ENCODE peak calls at places on chromosomes 1 and 21, in seven cellular contexts. One of them, this sample, is unnamed.

GRCh38 chr1:230426246-230427101 is at the start of gene PGBD5:
- DNase-seq in K562: peak; percentile 99
- DNase-seq in mammary epithelial cell: peak; percentile 61
- DNase-seq in fibroblast of lung: peak; percentile 48
- DNase-seq in H1: peak; percentile 97
- DNase-seq in GM23248: peak; percentile 74
- DNase-seq in DND-41: peak; percentile 72
- DNase-seq in this sample: no peak

GRCh38 chr21:44911384-44912157 is 9.1 kb downstream of the ITGB2 start:
- DNase-seq in K562: peak; percentile 75
- DNase-seq in mammary epithelial cell: peak; percentile 69
- DNase-seq in fibroblast of lung: no peak
- DNase-seq in H1: no peak
- DNase-seq in GM23248: no peak
- DNase-seq in DND-41: peak; percentile 74
- DNase-seq in this sample: no peak

GRCh38 chr1:207883104-207883651 is 27.7 kb downstream of the CD34 start:
- DNase-seq in K562: no peak
- DNase-seq in mammary epithelial cell: no peak
- DNase-seq in fibroblast of lung: no peak
- DNase-seq in H1: no peak
- DNase-seq in GM23248: no peak
- DNase-seq in DND-41: no peak
- DNase-seq in this sample: no peak

GRCh38 chr21:32278068-32278467 is 781 bp downstream of the MIS18A start:
- DNase-seq in K562: no peak
- DNase-seq in mammary epithelial cell: no peak
- DNase-seq in fibroblast of lung: no peak
- DNase-seq in H1: no peak
- DNase-seq in GM23248: peak; percentile 51
- DNase-seq in DND-41: peak; percentile 19
- DNase-seq in this sample: no peak

GRCh38 chr1:219988387-219988786 is 57.9 kb downstream of the EPRS1 start:
- DNase-seq in K562: no peak
- DNase-seq in mammary epithelial cell: no peak
- DNase-seq in fibroblast of lung: no peak
- DNase-seq in H1: no peak
- DNase-seq in GM23248: no peak
- DNase-seq in DND-41: no peak
- DNase-seq in this sample: no peak

GRCh38 chr21:42581676-42582371 is 68.2 kb downstream of the SLC37A1 start:
- DNase-seq in K562: no peak
- DNase-seq in mammary epithelial cell: no peak
- DNase-seq in fibroblast of lung: no peak
- DNase-seq in H1: no peak
- DNase-seq in GM23248: no peak
- DNase-seq in DND-41: no peak
- DNase-seq in this sample: no peak

GRCh38 chr1:174040387-174040786 is 18.2 kb upstream of the RC3H1 start:
- DNase-seq in K562: no peak
- DNase-seq in mammary epithelial cell: peak; percentile 89
- DNase-seq in fibroblast of lung: peak; percentile 78
- DNase-seq in H1: no peak
- DNase-seq in GM23248: peak; percentile 94
- DNase-seq in DND-41: no peak
- DNase-seq in this sample: no peak

GRCh38 chr21:42666918-42667317 is 13.5 kb downstream of the PDE9A start:
- DNase-seq in K562: no peak
- DNase-seq in mammary epithelial cell: no peak
- DNase-seq in fibroblast of lung: no peak
- DNase-seq in H1: no peak
- DNase-seq in GM23248: no peak
- DNase-seq in DND-41: no peak
- DNase-seq in this sample: no peak

GRCh38 chr1:3650248-3651010 is 526 bp upstream of the WRAP73 start:
- DNase-seq in K562: no peak
- DNase-seq in mammary epithelial cell: no peak
- DNase-seq in fibroblast of lung: no peak
- DNase-seq in H1: no peak
- DNase-seq in GM23248: no peak
- DNase-seq in DND-41: no peak
- DNase-seq in this sample: peak; percentile 1

GRCh38 chr1:119327436-119328155 is 41.0 kb upstream of the HAO2 start:
- DNase-seq in K562: no peak
- DNase-seq in mammary epithelial cell: no peak
- DNase-seq in fibroblast of lung: peak; percentile 17
- DNase-seq in H1: peak; percentile 81
- DNase-seq in GM23248: peak; percentile 61
- DNase-seq in DND-41: no peak
- DNase-seq in this sample: no peak

GRCh38 chr1:240732390-240732789 is 120.4 kb upstream of the GREM2 start:
- DNase-seq in K562: peak; percentile 41
- DNase-seq in mammary epithelial cell: peak; percentile 8
- DNase-seq in fibroblast of lung: peak; percentile 77
- DNase-seq in H1: no peak
- DNase-seq in GM23248: peak; percentile 79
- DNase-seq in DND-41: no peak
- DNase-seq in this sample: peak; percentile 24

GRCh38 chr1:165580931-165581871 is 37.4 kb downstream of the LRRC52 start:
- DNase-seq in K562: no peak
- DNase-seq in mammary epithelial cell: peak; percentile 65
- DNase-seq in fibroblast of lung: no peak
- DNase-seq in H1: no peak
- DNase-seq in GM23248: peak; percentile 51
- DNase-seq in DND-41: no peak
- DNase-seq in this sample: no peak

GRCh38 chr1:84000954-84001495 is 2.1 kb upstream of the TTLL7 start:
- DNase-seq in K562: no peak
- DNase-seq in mammary epithelial cell: no peak
- DNase-seq in fibroblast of lung: no peak
- DNase-seq in H1: no peak
- DNase-seq in GM23248: no peak
- DNase-seq in DND-41: no peak
- DNase-seq in this sample: no peak

GRCh38 chr1:3543076-3544049 is 67.9 kb downstream of the MEGF6 start:
- DNase-seq in K562: no peak
- DNase-seq in mammary epithelial cell: peak; percentile 55
- DNase-seq in fibroblast of lung: peak; percentile 74
- DNase-seq in H1: peak; percentile 71
- DNase-seq in GM23248: peak; percentile 96
- DNase-seq in DND-41: no peak
- DNase-seq in this sample: no peak

GRCh38 chr1:57422271-57423134 is 1.4 kb downstream of the DAB1 start:
- DNase-seq in K562: no peak
- DNase-seq in mammary epithelial cell: no peak
- DNase-seq in fibroblast of lung: peak; percentile 35
- DNase-seq in H1: peak; percentile 70
- DNase-seq in GM23248: peak; percentile 40
- DNase-seq in DND-41: no peak
- DNase-seq in this sample: no peak
- TF ChIP-seq EZH2 in K562: no peak
- TF ChIP-seq EZH2 in mammary epithelial cell: peak; percentile 94
- TF ChIP-seq EZH2 in fibroblast of lung: peak; percentile 51
- TF ChIP-seq EZH2 in H1: no peak
- TF ChIP-seq EZH2 in GM23248: peak; percentile 17
- TF ChIP-seq EZH2 in DND-41: no peak
- TF ChIP-seq EZH2 in this sample: no peak

DNA sequence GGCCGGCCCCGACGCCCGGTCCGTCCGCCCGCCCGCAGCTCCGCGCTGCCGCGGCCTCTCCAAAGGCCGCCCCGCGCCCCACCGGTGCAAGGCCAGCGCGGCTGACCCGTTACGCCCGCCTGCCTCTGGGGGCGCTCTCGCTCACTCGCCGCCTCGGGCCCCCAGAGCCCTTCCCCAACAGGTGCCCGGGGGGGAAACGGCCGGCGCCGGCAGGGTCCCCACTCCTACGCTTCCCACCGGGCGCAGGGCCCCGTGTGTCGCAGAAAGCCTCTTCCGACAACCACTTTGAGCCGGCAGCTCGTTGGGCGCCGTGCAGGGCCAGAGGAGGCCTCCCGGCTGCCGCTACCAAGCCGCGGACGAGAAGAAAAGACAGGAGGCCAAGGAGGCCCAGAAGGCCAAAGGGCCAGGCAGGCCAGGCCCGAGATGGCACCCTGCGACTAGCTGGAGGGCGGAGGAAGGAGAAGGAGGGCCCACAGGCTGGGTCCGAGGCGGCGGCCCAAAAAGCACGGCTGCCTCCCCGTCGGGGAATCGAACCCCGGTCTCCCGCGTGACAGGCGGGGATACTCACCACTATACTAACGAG is 64.9 kb upstream of the FCGR2A start:
- DNase-seq in K562: peak; percentile 82
- DNase-seq in mammary epithelial cell: peak; percentile 76
- DNase-seq in fibroblast of lung: peak; percentile 51
- DNase-seq in H1: peak; percentile 85
- DNase-seq in GM23248: peak; percentile 73
- DNase-seq in DND-41: no peak
- DNase-seq in this sample: no peak
- H3K9ac ChIP-seq in K562: peak overlapping the region; percentile 92
- H3K9ac ChIP-seq in mammary epithelial cell: no peak overlapping the region
- H3K9ac ChIP-seq in fibroblast of lung: peak overlapping the region; percentile 30
- H3K9ac ChIP-seq in H1: peak overlapping the region; percentile 31
- H3K9ac ChIP-seq in GM23248: no peak overlapping the region
- H3K9ac ChIP-seq in DND-41: no peak overlapping the region
- H3K9ac ChIP-seq in this sample: peak overlapping the region; percentile 84

GRCh38 chr21:43812139-43812821 is 22.9 kb downstream of the RRP1 start:
- DNase-seq in K562: no peak
- DNase-seq in mammary epithelial cell: peak; percentile 82
- DNase-seq in fibroblast of lung: no peak
- DNase-seq in H1: no peak
- DNase-seq in GM23248: no peak
- DNase-seq in DND-41: no peak
- DNase-seq in this sample: no peak
- H3K4me3 ChIP-seq in K562: no peak overlapping the region
- H3K4me3 ChIP-seq in mammary epithelial cell: peak overlapping the region; percentile 31
- H3K4me3 ChIP-seq in fibroblast of lung: no peak overlapping the region
- H3K4me3 ChIP-seq in H1: no peak overlapping the region
- H3K4me3 ChIP-seq in GM23248: no peak overlapping the region
- H3K4me3 ChIP-seq in DND-41: no peak overlapping the region
- H3K4me3 ChIP-seq in this sample: no peak overlapping the region

DNA sequence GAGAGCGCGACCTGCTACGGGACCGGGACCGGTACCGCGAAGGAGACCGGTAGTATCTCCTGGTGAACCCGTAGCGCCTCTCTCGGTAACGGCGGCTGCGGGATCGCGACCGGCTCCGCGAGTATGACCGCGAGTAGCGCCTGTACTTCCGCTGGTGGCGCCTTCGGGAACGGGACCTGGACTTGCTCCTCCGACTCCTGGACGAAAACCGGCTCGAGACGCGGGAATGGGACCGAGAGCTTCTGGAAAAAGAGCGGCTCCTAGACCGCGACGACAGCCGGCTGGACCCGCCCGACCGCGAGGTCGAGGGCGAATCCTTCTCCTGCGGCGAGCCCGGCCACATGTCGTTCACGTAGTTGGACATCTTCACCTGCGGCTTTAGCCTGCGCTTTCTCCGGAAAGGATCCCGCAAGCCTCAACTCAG is 642 bp downstream of the RSRP1 start:
- DNase-seq in K562: peak; percentile 29
- DNase-seq in mammary epithelial cell: no peak
- DNase-seq in fibroblast of lung: no peak
- DNase-seq in H1: peak; percentile 78
- DNase-seq in GM23248: peak; percentile 50
- DNase-seq in DND-41: peak; percentile 42
- DNase-seq in this sample: no peak
- TF ChIP-seq EZH2 in K562: no peak
- TF ChIP-seq EZH2 in mammary epithelial cell: no peak
- TF ChIP-seq EZH2 in fibroblast of lung: no peak
- TF ChIP-seq EZH2 in H1: no peak
- TF ChIP-seq EZH2 in GM23248: no peak
- TF ChIP-seq EZH2 in DND-41: no peak
- TF ChIP-seq EZH2 in this sample: no peak

DNA sequence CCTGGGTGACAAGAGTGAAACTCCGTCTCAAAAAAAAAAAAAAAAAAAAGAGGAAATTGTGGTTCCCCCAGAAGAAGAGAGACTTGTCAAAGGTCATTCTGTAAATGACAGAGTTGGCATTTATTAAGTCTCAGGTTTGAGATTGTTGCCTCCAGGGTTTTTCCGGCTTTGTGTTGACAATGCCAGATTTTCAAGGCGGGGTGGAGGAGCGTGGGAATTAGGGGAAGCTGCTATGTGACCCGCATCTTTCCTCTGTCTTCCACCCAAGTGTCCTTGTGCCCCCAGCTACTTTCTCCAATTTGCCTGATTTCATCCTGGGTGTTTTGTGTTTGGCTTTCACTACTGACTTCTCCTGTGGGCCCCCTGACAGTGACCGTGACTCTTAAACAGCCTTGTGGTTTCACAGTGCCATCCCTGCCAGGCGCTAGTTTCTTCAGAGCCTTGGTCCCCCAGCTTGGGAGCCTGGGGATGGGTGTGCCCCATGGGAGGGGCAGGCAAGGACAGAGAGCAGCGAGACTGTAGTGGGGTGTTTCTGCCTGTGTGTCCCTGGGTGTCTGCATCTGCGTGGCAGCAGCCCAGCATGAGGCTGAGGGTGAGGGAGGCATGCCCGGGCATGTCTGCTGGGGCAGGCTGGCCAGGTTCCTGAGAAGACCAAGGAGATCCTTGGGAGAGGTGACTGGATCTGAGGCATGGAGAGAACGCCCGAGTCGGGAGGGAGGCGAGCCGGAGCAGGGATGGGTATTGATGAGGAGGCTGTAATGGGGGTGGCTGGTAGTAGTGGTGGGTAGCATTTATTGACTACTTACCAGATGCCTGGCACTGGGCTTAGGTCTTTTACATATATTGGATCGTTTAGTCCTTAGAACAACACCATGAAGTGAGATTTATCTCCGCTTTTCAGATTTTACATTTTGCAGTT is 46.3 kb downstream of the IER5 start:
- DNase-seq in K562: no peak
- DNase-seq in mammary epithelial cell: peak; percentile 94
- DNase-seq in fibroblast of lung: peak; percentile 83
- DNase-seq in H1: no peak
- DNase-seq in GM23248: peak; percentile 94
- DNase-seq in DND-41: peak; percentile 50
- DNase-seq in this sample: no peak
- H3K9ac ChIP-seq in K562: no peak overlapping the region
- H3K9ac ChIP-seq in mammary epithelial cell: peak overlapping the region; percentile 76
- H3K9ac ChIP-seq in fibroblast of lung: peak overlapping the region; percentile 25
- H3K9ac ChIP-seq in H1: no peak overlapping the region
- H3K9ac ChIP-seq in GM23248: peak overlapping the region; percentile 87
- H3K9ac ChIP-seq in DND-41: no peak overlapping the region
- H3K9ac ChIP-seq in this sample: no peak overlapping the region

GRCh38 chr1:1205769-1206375 is 520 bp downstream of the TNFRSF18 start:
- DNase-seq in K562: no peak
- DNase-seq in mammary epithelial cell: no peak
- DNase-seq in fibroblast of lung: no peak
- DNase-seq in H1: no peak
- DNase-seq in GM23248: no peak
- DNase-seq in DND-41: no peak
- DNase-seq in this sample: no peak
- H3K4me3 ChIP-seq in K562: no peak overlapping the region
- H3K4me3 ChIP-seq in mammary epithelial cell: no peak overlapping the region
- H3K4me3 ChIP-seq in fibroblast of lung: no peak overlapping the region
- H3K4me3 ChIP-seq in H1: peak overlapping the region; percentile 36
- H3K4me3 ChIP-seq in GM23248: peak overlapping the region; percentile 40
- H3K4me3 ChIP-seq in DND-41: no peak overlapping the region
- H3K4me3 ChIP-seq in this sample: no peak overlapping the region

GRCh38 chr1:246034630-246035029 is 472.4 kb downstream of the SMYD3 start:
- DNase-seq in K562: no peak
- DNase-seq in mammary epithelial cell: no peak
- DNase-seq in fibroblast of lung: no peak
- DNase-seq in H1: no peak
- DNase-seq in GM23248: no peak
- DNase-seq in DND-41: no peak
- DNase-seq in this sample: no peak
- TF ChIP-seq EZH2 in K562: no peak
- TF ChIP-seq EZH2 in mammary epithelial cell: no peak
- TF ChIP-seq EZH2 in fibroblast of lung: no peak
- TF ChIP-seq EZH2 in H1: no peak
- TF ChIP-seq EZH2 in GM23248: no peak
- TF ChIP-seq EZH2 in DND-41: no peak
- TF ChIP-seq EZH2 in this sample: no peak